ENCODE peak calls at places on chromosomes 12 and 14, in ten cellular contexts. One of them, this sample, is unnamed.

GRCh38 chr14:102181187-102181586 is 41.5 kb downstream of the WDR20 start:
- DNase-seq in Calu3: no peak
- DNase-seq in Peyer's patch: no peak
- DNase-seq in cardiac fibroblast: no peak
- DNase-seq in progenitor cell of endocrine pancreas: no peak
- DNase-seq in fibroblast of mammary gland: no peak
- DNase-seq in T47D: no peak
- DNase-seq in COLO829: no peak
- DNase-seq in A172: no peak
- DNase-seq in sciatic nerve: no peak
- DNase-seq in this sample: no peak

GRCh38 chr12:44015333-44015941 is 179.6 kb downstream of the TMEM117 start:
- DNase-seq in Calu3: peak
- DNase-seq in Peyer's patch: no peak
- DNase-seq in cardiac fibroblast: peak
- DNase-seq in progenitor cell of endocrine pancreas: no peak
- DNase-seq in fibroblast of mammary gland: peak
- DNase-seq in T47D: peak
- DNase-seq in COLO829: peak
- DNase-seq in A172: peak
- DNase-seq in sciatic nerve: no peak
- DNase-seq in this sample: no peak

GRCh38 chr12:1932264-1932777 is 13.9 kb upstream of the CACNA2D4 start:
- DNase-seq in Calu3: no peak
- DNase-seq in Peyer's patch: no peak
- DNase-seq in cardiac fibroblast: peak
- DNase-seq in progenitor cell of endocrine pancreas: no peak
- DNase-seq in fibroblast of mammary gland: peak
- DNase-seq in T47D: no peak
- DNase-seq in COLO829: no peak
- DNase-seq in A172: no peak
- DNase-seq in sciatic nerve: peak
- DNase-seq in this sample: no peak

GRCh38 chr14:32933943-32934890 is 4.5 kb upstream of the NPAS3 start:
- DNase-seq in Calu3: peak
- DNase-seq in Peyer's patch: no peak
- DNase-seq in cardiac fibroblast: peak
- DNase-seq in progenitor cell of endocrine pancreas: peak
- DNase-seq in fibroblast of mammary gland: peak
- DNase-seq in T47D: peak
- DNase-seq in COLO829: no peak
- DNase-seq in A172: peak
- DNase-seq in sciatic nerve: peak
- DNase-seq in this sample: no peak

GRCh38 chr12:1318327-1319031 is 275.9 kb downstream of the FBXL14 start:
- DNase-seq in Calu3: peak
- DNase-seq in Peyer's patch: no peak
- DNase-seq in cardiac fibroblast: peak
- DNase-seq in progenitor cell of endocrine pancreas: no peak
- DNase-seq in fibroblast of mammary gland: peak
- DNase-seq in T47D: no peak
- DNase-seq in COLO829: peak
- DNase-seq in A172: no peak
- DNase-seq in sciatic nerve: peak
- DNase-seq in this sample: no peak

GRCh38 chr12:39972119-39972518 is 133.8 kb downstream of the SLC2A13 start:
- DNase-seq in Calu3: no peak
- DNase-seq in Peyer's patch: no peak
- DNase-seq in cardiac fibroblast: peak
- DNase-seq in progenitor cell of endocrine pancreas: no peak
- DNase-seq in fibroblast of mammary gland: peak
- DNase-seq in T47D: no peak
- DNase-seq in COLO829: peak
- DNase-seq in A172: no peak
- DNase-seq in sciatic nerve: no peak
- DNase-seq in this sample: no peak

GRCh38 chr12:68030248-68030647 is 41.0 kb downstream of the IFNG-AS1 start:
- DNase-seq in Calu3: no peak
- DNase-seq in Peyer's patch: no peak
- DNase-seq in cardiac fibroblast: no peak
- DNase-seq in progenitor cell of endocrine pancreas: no peak
- DNase-seq in fibroblast of mammary gland: no peak
- DNase-seq in T47D: no peak
- DNase-seq in COLO829: no peak
- DNase-seq in A172: no peak
- DNase-seq in sciatic nerve: no peak
- DNase-seq in this sample: no peak

GRCh38 chr12:110689601-110690430 is 901 bp upstream of the HVCN1 start:
- DNase-seq in Calu3: peak
- DNase-seq in Peyer's patch: peak
- DNase-seq in cardiac fibroblast: no peak
- DNase-seq in progenitor cell of endocrine pancreas: no peak
- DNase-seq in fibroblast of mammary gland: peak
- DNase-seq in T47D: no peak
- DNase-seq in COLO829: no peak
- DNase-seq in A172: no peak
- DNase-seq in sciatic nerve: no peak
- DNase-seq in this sample: no peak

GRCh38 chr14:97149775-97150174 is 352.6 kb downstream of the VRK1 start:
- DNase-seq in Calu3: no peak
- DNase-seq in Peyer's patch: no peak
- DNase-seq in cardiac fibroblast: no peak
- DNase-seq in progenitor cell of endocrine pancreas: no peak
- DNase-seq in fibroblast of mammary gland: no peak
- DNase-seq in T47D: no peak
- DNase-seq in COLO829: no peak
- DNase-seq in A172: no peak
- DNase-seq in sciatic nerve: no peak
- DNase-seq in this sample: no peak

GRCh38 chr14:72663956-72664650 is 229.8 kb downstream of the DPF3 start:
- DNase-seq in Calu3: no peak
- DNase-seq in Peyer's patch: no peak
- DNase-seq in cardiac fibroblast: peak
- DNase-seq in progenitor cell of endocrine pancreas: no peak
- DNase-seq in fibroblast of mammary gland: no peak
- DNase-seq in T47D: no peak
- DNase-seq in COLO829: no peak
- DNase-seq in A172: no peak
- DNase-seq in sciatic nerve: no peak
- DNase-seq in this sample: no peak

GRCh38 chr12:120470150-120470817 is 736 bp upstream of the SRSF9 start:
- DNase-seq in Calu3: no peak
- DNase-seq in Peyer's patch: no peak
- DNase-seq in cardiac fibroblast: peak
- DNase-seq in progenitor cell of endocrine pancreas: no peak
- DNase-seq in fibroblast of mammary gland: peak
- DNase-seq in T47D: no peak
- DNase-seq in COLO829: peak
- DNase-seq in A172: no peak
- DNase-seq in sciatic nerve: no peak
- DNase-seq in this sample: no peak

GRCh38 chr12:72025524-72025923 is 86.9 kb downstream of the TPH2 start:
- DNase-seq in Calu3: peak
- DNase-seq in Peyer's patch: no peak
- DNase-seq in cardiac fibroblast: no peak
- DNase-seq in progenitor cell of endocrine pancreas: no peak
- DNase-seq in fibroblast of mammary gland: no peak
- DNase-seq in T47D: no peak
- DNase-seq in COLO829: no peak
- DNase-seq in A172: no peak
- DNase-seq in sciatic nerve: no peak
- DNase-seq in this sample: no peak

GRCh38 chr12:15590180-15590826 is 198.9 kb downstream of the EPS8 start:
- DNase-seq in Calu3: peak
- DNase-seq in Peyer's patch: peak
- DNase-seq in cardiac fibroblast: peak
- DNase-seq in progenitor cell of endocrine pancreas: peak
- DNase-seq in fibroblast of mammary gland: peak
- DNase-seq in T47D: peak
- DNase-seq in COLO829: peak
- DNase-seq in A172: peak
- DNase-seq in sciatic nerve: no peak
- DNase-seq in this sample: no peak

GRCh38 chr12:116194935-116195431 is 82.5 kb downstream of the MED13L start:
- DNase-seq in Calu3: no peak
- DNase-seq in Peyer's patch: peak
- DNase-seq in cardiac fibroblast: no peak
- DNase-seq in progenitor cell of endocrine pancreas: no peak
- DNase-seq in fibroblast of mammary gland: no peak
- DNase-seq in T47D: no peak
- DNase-seq in COLO829: no peak
- DNase-seq in A172: no peak
- DNase-seq in sciatic nerve: no peak
- DNase-seq in this sample: no peak

GRCh38 chr12:47903927-47904646 is 707 bp downstream of the VDR start:
- DNase-seq in Calu3: peak
- DNase-seq in Peyer's patch: no peak
- DNase-seq in cardiac fibroblast: peak
- DNase-seq in progenitor cell of endocrine pancreas: no peak
- DNase-seq in fibroblast of mammary gland: peak
- DNase-seq in T47D: peak
- DNase-seq in COLO829: peak
- DNase-seq in A172: peak
- DNase-seq in sciatic nerve: no peak
- DNase-seq in this sample: peak

GRCh38 chr12:111424189-111424792 is 18.6 kb downstream of the SH2B3 start:
- DNase-seq in Calu3: no peak
- DNase-seq in Peyer's patch: no peak
- DNase-seq in cardiac fibroblast: no peak
- DNase-seq in progenitor cell of endocrine pancreas: no peak
- DNase-seq in fibroblast of mammary gland: no peak
- DNase-seq in T47D: no peak
- DNase-seq in COLO829: no peak
- DNase-seq in A172: no peak
- DNase-seq in sciatic nerve: peak
- DNase-seq in this sample: no peak

GRCh38 chr12:108126990-108127468 is 2.1 kb upstream of the WSCD2 start:
- DNase-seq in Calu3: no peak
- DNase-seq in Peyer's patch: no peak
- DNase-seq in cardiac fibroblast: no peak
- DNase-seq in progenitor cell of endocrine pancreas: no peak
- DNase-seq in fibroblast of mammary gland: no peak
- DNase-seq in T47D: no peak
- DNase-seq in COLO829: no peak
- DNase-seq in A172: no peak
- DNase-seq in sciatic nerve: no peak
- DNase-seq in this sample: no peak

GRCh38 chr12:47097276-47097896 is 17.6 kb upstream of the AMIGO2 start:
- DNase-seq in Calu3: no peak
- DNase-seq in Peyer's patch: no peak
- DNase-seq in cardiac fibroblast: peak
- DNase-seq in progenitor cell of endocrine pancreas: no peak
- DNase-seq in fibroblast of mammary gland: no peak
- DNase-seq in T47D: no peak
- DNase-seq in COLO829: no peak
- DNase-seq in A172: peak
- DNase-seq in sciatic nerve: no peak
- DNase-seq in this sample: no peak

GRCh38 chr14:72060917-72061316 is 128.7 kb downstream of the RGS6 start:
- DNase-seq in Calu3: no peak
- DNase-seq in Peyer's patch: no peak
- DNase-seq in cardiac fibroblast: no peak
- DNase-seq in progenitor cell of endocrine pancreas: no peak
- DNase-seq in fibroblast of mammary gland: no peak
- DNase-seq in T47D: no peak
- DNase-seq in COLO829: no peak
- DNase-seq in A172: no peak
- DNase-seq in sciatic nerve: no peak
- DNase-seq in this sample: no peak

GRCh38 chr12:48104531-48104930 is 1.3 kb downstream of the SENP1 start:
- DNase-seq in Calu3: no peak
- DNase-seq in Peyer's patch: no peak
- DNase-seq in cardiac fibroblast: no peak
- DNase-seq in progenitor cell of endocrine pancreas: no peak
- DNase-seq in fibroblast of mammary gland: no peak
- DNase-seq in T47D: peak
- DNase-seq in COLO829: no peak
- DNase-seq in A172: no peak
- DNase-seq in sciatic nerve: no peak
- DNase-seq in this sample: no peak

GRCh38 chr14:31070431-31070830 is 44.3 kb upstream of the STRN3 start:
- DNase-seq in Calu3: no peak
- DNase-seq in Peyer's patch: no peak
- DNase-seq in cardiac fibroblast: peak
- DNase-seq in progenitor cell of endocrine pancreas: no peak
- DNase-seq in fibroblast of mammary gland: peak
- DNase-seq in T47D: no peak
- DNase-seq in COLO829: no peak
- DNase-seq in A172: peak
- DNase-seq in sciatic nerve: no peak
- DNase-seq in this sample: no peak

GRCh38 chr12:52436828-52437474 is 2.8 kb upstream of the KRT75 start:
- DNase-seq in Calu3: no peak
- DNase-seq in Peyer's patch: no peak
- DNase-seq in cardiac fibroblast: no peak
- DNase-seq in progenitor cell of endocrine pancreas: no peak
- DNase-seq in fibroblast of mammary gland: no peak
- DNase-seq in T47D: no peak
- DNase-seq in COLO829: no peak
- DNase-seq in A172: no peak
- DNase-seq in sciatic nerve: no peak
- DNase-seq in this sample: no peak

GRCh38 chr12:121331268-121331667 is 20.9 kb downstream of the ANAPC5 start:
- DNase-seq in Calu3: no peak
- DNase-seq in Peyer's patch: no peak
- DNase-seq in cardiac fibroblast: no peak
- DNase-seq in progenitor cell of endocrine pancreas: no peak
- DNase-seq in fibroblast of mammary gland: peak
- DNase-seq in T47D: no peak
- DNase-seq in COLO829: no peak
- DNase-seq in A172: no peak
- DNase-seq in sciatic nerve: no peak
- DNase-seq in this sample: no peak

This sample was measured in RWPE2.